ENCODE peak calls at places on chromosomes 5 and 9, in six cellular contexts. Y, A, Z, T, U and N are unnamed samples.

GRCh38 chr5:160030631-160031377 is 21.9 kb downstream of the TTC1 start:
- DNase-seq in Y (peak), A (no peak), Z (no peak), T (peak), U (no peak), N (no peak)

GRCh38 chr9:132169672-132170392 is 8.0 kb downstream of the NTNG2 start:
- DNase-seq in Y (peak), A (peak), Z (peak), T (peak), U (peak), N (peak)

GRCh38 chr9:76987594-76988200 is 31.8 kb upstream of the FOXB2 start:
- DNase-seq in Y (peak), A (no peak), Z (peak), T (peak), U (peak), N (peak)

GRCh38 chr9:114238471-114238870 is 83.1 kb downstream of the COL27A1 start:
- DNase-seq in Y (no peak), A (no peak), Z (no peak), T (no peak), U (no peak), N (no peak)

GRCh38 chr5:170338933-170339779 is 41.6 kb upstream of the LCP2 start:
- DNase-seq in Y (no peak), A (no peak), Z (peak), T (no peak), U (peak), N (no peak)

GRCh38 chr9:135437259-135437658 is 42.3 kb upstream of the PPP1R26 start:
- DNase-seq in Y (no peak), A (no peak), Z (no peak), T (no peak), U (no peak), N (no peak)

GRCh38 chr9:127967151-127967809 is 13.5 kb downstream of the EEIG1 start:
- DNase-seq in Y (no peak), A (no peak), Z (no peak), T (no peak), U (no peak), N (no peak)

GRCh38 chr9:136501686-136502085 is 18.8 kb upstream of the SEC16A start:
- DNase-seq in Y (no peak), A (no peak), Z (no peak), T (no peak), U (no peak), N (no peak)

GRCh38 chr9:114149765-114150340 is 5.5 kb upstream of the COL27A1 start:
- DNase-seq in Y (no peak), A (no peak), Z (peak), T (no peak), U (no peak), N (no peak)

GRCh38 chr5:95448836-95449235 is 57.7 kb downstream of the FAM81B start:
- DNase-seq in Y (no peak), A (peak), Z (no peak), T (no peak), U (no peak), N (no peak)

GRCh38 chr5:9284781-9285307 is 261.0 kb downstream of the SEMA5A start:
- DNase-seq in Y (peak), A (no peak), Z (no peak), T (peak), U (no peak), N (no peak)

GRCh38 chr5:102937916-102938315 is 182.0 kb downstream of the GIN1 start:
- DNase-seq in Y (peak), A (no peak), Z (no peak), T (no peak), U (no peak), N (no peak)

DNA sequence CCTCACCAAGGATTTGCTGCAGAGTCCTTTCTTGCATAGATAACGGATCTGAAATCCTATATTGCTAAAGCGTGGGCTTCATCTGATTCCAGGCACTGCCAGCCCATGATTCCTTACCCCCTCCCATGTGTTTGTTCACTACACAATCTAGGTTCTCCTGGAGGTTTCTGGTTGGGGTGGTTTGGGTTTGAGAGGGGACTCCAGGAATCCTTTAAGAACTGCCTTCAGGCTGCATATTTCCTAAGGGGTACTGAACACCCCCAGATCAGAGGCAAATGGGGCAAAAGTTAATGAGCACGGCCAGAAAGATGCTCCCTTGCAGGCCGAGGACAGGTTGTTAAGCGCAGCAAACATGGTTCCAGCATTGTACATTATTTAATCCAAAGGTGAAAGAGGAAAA is 9.8 kb downstream of the NR2F1 start:
- DNase-seq in Y (no peak), A (no peak), Z (no peak), T (no peak), U (no peak), N (no peak)
- H4K91ac ChIP-seq in Y (no peak), A (no peak), Z (no peak), T (no peak), U (no peak), N (no peak)

DNA sequence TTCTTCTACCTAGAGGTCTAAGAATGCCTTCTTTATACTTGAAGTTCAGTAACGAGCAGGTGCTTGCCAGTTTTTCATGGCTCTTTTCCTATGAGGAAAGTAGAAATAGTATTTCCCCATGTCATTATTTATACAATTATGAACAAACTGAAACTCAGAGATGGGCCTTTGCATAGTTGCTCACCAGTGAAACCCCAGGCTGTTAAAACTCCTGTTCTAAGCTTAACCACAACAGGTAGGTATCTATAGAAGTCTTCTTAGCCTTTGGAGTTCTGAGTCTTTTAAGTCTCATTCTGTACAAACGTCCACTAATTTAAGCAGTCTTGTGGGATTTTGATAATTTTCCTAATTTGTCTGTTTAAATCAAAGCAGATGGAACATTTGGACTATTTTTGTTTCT is 90.1 kb downstream of the STARD4 start:
- DNase-seq in Y (no peak), A (no peak), Z (no peak), T (no peak), U (no peak), N (no peak)
- H2AFZ ChIP-seq in Y (no peak), A (no peak), Z (no peak), T (no peak), U (no peak), N (no peak)

GRCh38 chr5:98927242-98927987 is 1.4 kb downstream of the CHD1 start:
- DNase-seq in Y (peak), A (peak), Z (peak), T (peak), U (no peak), N (no peak)
- H3K14ac ChIP-seq in Y (peak), A (no peak), Z (no peak), T (no peak), U (no peak), N (no peak)

DNA sequence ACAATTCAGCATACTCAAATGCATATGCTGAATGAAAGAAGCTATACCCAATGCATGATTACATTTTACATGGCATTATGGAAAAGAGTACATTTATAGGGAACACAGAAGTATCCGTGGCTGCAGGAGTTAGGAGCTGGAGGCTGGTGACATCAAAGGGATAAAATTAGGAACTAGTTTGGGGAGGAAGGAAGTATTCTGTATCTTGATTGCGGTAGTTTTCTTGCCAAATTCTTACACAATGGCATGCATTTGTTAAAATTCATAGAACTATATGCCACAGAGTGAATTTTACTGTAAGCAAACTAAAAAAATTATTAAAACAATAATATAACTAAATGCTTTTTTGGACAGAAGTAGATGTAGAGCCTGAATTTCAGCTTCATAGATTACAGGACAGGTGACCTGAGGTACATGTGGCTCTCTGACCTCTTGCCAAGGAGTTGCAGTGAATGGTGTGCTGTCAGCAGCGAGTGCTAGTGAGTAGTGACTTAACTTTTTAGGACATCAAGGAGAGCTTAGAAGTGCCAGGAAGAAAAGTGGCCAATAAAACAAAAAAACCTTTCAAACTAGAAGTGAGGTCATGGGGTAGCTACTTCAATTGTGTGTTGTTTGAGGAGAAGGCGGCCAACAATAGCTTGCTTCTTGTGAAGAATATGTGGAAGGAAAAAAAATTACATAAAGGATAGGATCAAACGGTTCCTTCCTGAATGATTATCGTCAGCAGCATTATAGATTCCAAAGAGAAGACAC is 514.9 kb upstream of the CLINT1 start:
- DNase-seq in Y (no peak), A (no peak), Z (no peak), T (no peak), U (no peak), N (no peak)
- H4K91ac ChIP-seq in Y (no peak), A (no peak), Z (no peak), T (no peak), U (no peak), N (no peak)

GRCh38 chr5:177373806-177374205 is 10.4 kb upstream of the SLC34A1 start:
- DNase-seq in Y (no peak), A (no peak), Z (no peak), T (no peak), U (peak), N (no peak)

GRCh38 chr5:177376107-177376506 is 8.1 kb upstream of the SLC34A1 start:
- DNase-seq in Y (no peak), A (no peak), Z (no peak), T (no peak), U (no peak), N (no peak)

GRCh38 chr5:177372534-177372896 is 11.7 kb upstream of the SLC34A1 start:
- DNase-seq in Y (no peak), A (no peak), Z (no peak), T (no peak), U (no peak), N (no peak)

GRCh38 chr5:177372910-177373309 is 11.3 kb upstream of the SLC34A1 start:
- DNase-seq in Y (no peak), A (no peak), Z (no peak), T (no peak), U (no peak), N (no peak)

DNA sequence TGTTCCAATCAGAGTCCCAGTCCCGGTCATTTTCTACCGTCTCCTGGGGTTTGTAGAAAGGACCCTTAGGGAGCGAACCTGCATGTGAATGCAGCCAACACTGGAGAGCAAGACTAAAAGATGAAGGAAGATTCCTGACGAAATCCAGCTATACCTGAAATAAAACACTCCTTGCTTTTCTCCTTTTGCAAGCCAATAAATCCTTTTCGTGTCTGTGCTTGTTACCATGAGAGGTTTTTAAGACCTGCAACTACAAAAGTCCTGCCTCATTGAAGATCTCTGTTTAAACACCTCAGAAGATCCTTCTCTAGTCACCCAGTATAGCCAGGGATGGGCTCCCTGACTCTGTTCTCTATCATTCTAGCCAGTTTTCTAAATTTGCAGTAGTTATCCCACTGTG is 10.0 kb upstream of the SLC34A1 start:
- DNase-seq in Y (no peak), A (no peak), Z (no peak), T (no peak), U (no peak), N (no peak)
- H2AFZ ChIP-seq in Y (no peak), A (no peak), Z (no peak), T (no peak), U (no peak), N (no peak)

GRCh38 chr9:79662553-79662956 is 90.8 kb downstream of the TLE4 start:
- DNase-seq in Y (no peak), A (peak), Z (peak), T (peak), U (no peak), N (no peak)

GRCh38 chr9:79661926-79662552 is 90.3 kb downstream of the TLE4 start:
- DNase-seq in Y (no peak), A (peak), Z (peak), T (no peak), U (no peak), N (no peak)

GRCh38 chr9:79664375-79664825 is 92.6 kb downstream of the TLE4 start:
- DNase-seq in Y (peak), A (no peak), Z (peak), T (peak), U (no peak), N (no peak)

GRCh38 chr9:79663878-79664277 is 92.1 kb downstream of the TLE4 start:
- DNase-seq in Y (no peak), A (peak), Z (no peak), T (peak), U (no peak), N (no peak)

DNA sequence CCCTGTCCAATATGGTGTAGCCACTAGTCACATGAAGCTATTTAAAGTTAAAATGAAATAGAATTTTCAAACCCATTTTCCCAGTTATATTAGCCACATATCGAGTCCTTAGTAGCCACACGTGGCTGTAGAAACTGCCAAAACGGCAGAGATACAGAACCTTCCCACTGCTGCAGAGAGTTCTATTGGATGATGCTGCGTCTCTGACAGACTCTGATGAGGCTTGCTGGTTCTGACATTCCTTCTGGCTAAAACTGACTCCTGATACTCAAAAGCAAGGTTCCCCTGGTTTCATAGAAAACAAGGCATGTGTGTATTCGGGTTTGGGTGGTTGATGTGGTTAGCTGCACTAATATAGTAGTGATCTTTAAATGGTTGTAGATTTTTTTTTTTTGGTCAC is 91.5 kb downstream of the TLE4 start:
- DNase-seq in Y (no peak), A (peak), Z (no peak), T (no peak), U (no peak), N (no peak)
- H3K14ac ChIP-seq in Y (no peak), A (no peak), Z (no peak), T (no peak), U (no peak), N (no peak)

GRCh38 chr9:38312406-38312805 is 80.1 kb upstream of the ALDH1B1 start:
- DNase-seq in Y (no peak), A (no peak), Z (no peak), T (no peak), U (no peak), N (no peak)

GRCh38 chr9:38315085-38315595 is 77.4 kb upstream of the ALDH1B1 start:
- DNase-seq in Y (no peak), A (no peak), Z (no peak), T (no peak), U (no peak), N (peak)

GRCh38 chr9:38311382-38312270 is 80.9 kb upstream of the ALDH1B1 start:
- DNase-seq in Y (no peak), A (no peak), Z (no peak), T (no peak), U (peak), N (peak)

GRCh38 chr9:38316166-38316765 is 76.2 kb upstream of the ALDH1B1 start:
- DNase-seq in Y (no peak), A (no peak), Z (no peak), T (no peak), U (no peak), N (no peak)

GRCh38 chr9:38313421-38313820 is 79.1 kb upstream of the ALDH1B1 start:
- DNase-seq in Y (no peak), A (no peak), Z (no peak), T (no peak), U (no peak), N (peak)
- H4K91ac ChIP-seq in Y (no peak), A (no peak), Z (no peak), T (no peak), U (no peak), N (no peak)

GRCh38 chr9:35342221-35342620 is 147.7 kb upstream of the RUSC2 start:
- DNase-seq in Y (peak), A (no peak), Z (no peak), T (no peak), U (no peak), N (no peak)
- H2AFZ ChIP-seq in Y (peak), A (no peak), Z (no peak), T (no peak), U (no peak), N (no peak)